ENCODE peak calls at places on chromosomes 13 and 19, in nine cellular contexts. One of them, this sample, is unnamed.
A peak's percentile ranks its signal among the peaks of the same experiment; 100 is the strongest.

GRCh38 chr13:30410705-30411125 is 11.6 kb upstream of the UBE2L5 start:
- DNase-seq in fibroblast of lung: no peak
- DNase-seq in heart right ventricle: no peak
- DNase-seq in colonic mucosa: no peak
- DNase-seq in uterus: no peak
- DNase-seq in body of pancreas: no peak
- DNase-seq in hepatocyte: no peak
- DNase-seq in esophagus squamous epithelium: no peak
- DNase-seq in prostate gland: no peak
- DNase-seq in this sample: no peak

GRCh38 chr13:87788363-87788762 is 117.2 kb downstream of the SLITRK5 start:
- DNase-seq in fibroblast of lung: no peak
- DNase-seq in heart right ventricle: no peak
- DNase-seq in colonic mucosa: no peak
- DNase-seq in uterus: no peak
- DNase-seq in body of pancreas: no peak
- DNase-seq in hepatocyte: no peak
- DNase-seq in esophagus squamous epithelium: no peak
- DNase-seq in prostate gland: no peak
- DNase-seq in this sample: no peak

GRCh38 chr13:27505792-27506191 is 55.4 kb upstream of the MTIF3 start:
- DNase-seq in fibroblast of lung: no peak
- DNase-seq in heart right ventricle: no peak
- DNase-seq in colonic mucosa: no peak
- DNase-seq in uterus: no peak
- DNase-seq in body of pancreas: no peak
- DNase-seq in hepatocyte: no peak
- DNase-seq in esophagus squamous epithelium: no peak
- DNase-seq in prostate gland: no peak
- DNase-seq in this sample: no peak

GRCh38 chr13:26923824-26924605 is 163.4 kb upstream of the GPR12 start:
- DNase-seq in fibroblast of lung: peak; percentile 83
- DNase-seq in heart right ventricle: no peak
- DNase-seq in colonic mucosa: no peak
- DNase-seq in uterus: no peak
- DNase-seq in body of pancreas: peak; percentile 9
- DNase-seq in hepatocyte: peak; percentile 30
- DNase-seq in esophagus squamous epithelium: no peak
- DNase-seq in prostate gland: no peak
- DNase-seq in this sample: no peak

GRCh38 chr13:48156466-48156865 is 61.6 kb upstream of the MED4 start:
- DNase-seq in fibroblast of lung: no peak
- DNase-seq in heart right ventricle: no peak
- DNase-seq in colonic mucosa: peak; percentile 42
- DNase-seq in uterus: no peak
- DNase-seq in body of pancreas: peak; percentile 18
- DNase-seq in hepatocyte: no peak
- DNase-seq in esophagus squamous epithelium: no peak
- DNase-seq in prostate gland: no peak
- DNase-seq in this sample: no peak

GRCh38 chr19:10270616-10271394 is at the start of gene ICAM1:
- DNase-seq in fibroblast of lung: peak; percentile 45
- DNase-seq in heart right ventricle: peak; percentile 83
- DNase-seq in colonic mucosa: peak; percentile 77
- DNase-seq in uterus: peak; percentile 77
- DNase-seq in body of pancreas: peak; percentile 83
- DNase-seq in hepatocyte: peak; percentile 84
- DNase-seq in esophagus squamous epithelium: no peak
- DNase-seq in prostate gland: peak; percentile 54
- DNase-seq in this sample: peak; percentile 43

GRCh38 chr13:39273953-39274352 is 235.7 kb downstream of the NHLRC3 start:
- DNase-seq in fibroblast of lung: peak; percentile 20
- DNase-seq in heart right ventricle: no peak
- DNase-seq in colonic mucosa: peak; percentile 27
- DNase-seq in uterus: no peak
- DNase-seq in body of pancreas: peak; percentile 22
- DNase-seq in hepatocyte: peak; percentile 42
- DNase-seq in esophagus squamous epithelium: no peak
- DNase-seq in prostate gland: no peak
- DNase-seq in this sample: peak; percentile 20

GRCh38 chr19:53355739-53356138 is 9.8 kb upstream of the ZNF525 start:
- DNase-seq in fibroblast of lung: no peak
- DNase-seq in heart right ventricle: no peak
- DNase-seq in colonic mucosa: no peak
- DNase-seq in uterus: no peak
- DNase-seq in body of pancreas: no peak
- DNase-seq in hepatocyte: no peak
- DNase-seq in esophagus squamous epithelium: no peak
- DNase-seq in prostate gland: no peak
- DNase-seq in this sample: no peak

GRCh38 chr13:83876546-83876945 is 5.7 kb downstream of the SLITRK1 start:
- DNase-seq in fibroblast of lung: no peak
- DNase-seq in heart right ventricle: no peak
- DNase-seq in colonic mucosa: no peak
- DNase-seq in uterus: no peak
- DNase-seq in body of pancreas: no peak
- DNase-seq in hepatocyte: no peak
- DNase-seq in esophagus squamous epithelium: no peak
- DNase-seq in prostate gland: no peak
- DNase-seq in this sample: no peak

GRCh38 chr13:23325191-23325590 is 108.3 kb downstream of the SACS start:
- DNase-seq in fibroblast of lung: no peak
- DNase-seq in heart right ventricle: no peak
- DNase-seq in colonic mucosa: no peak
- DNase-seq in uterus: no peak
- DNase-seq in body of pancreas: no peak
- DNase-seq in hepatocyte: no peak
- DNase-seq in esophagus squamous epithelium: no peak
- DNase-seq in prostate gland: no peak
- DNase-seq in this sample: no peak

GRCh38 chr19:48085904-48086864 is 24.4 kb downstream of the PLA2G4C start:
- DNase-seq in fibroblast of lung: no peak
- DNase-seq in heart right ventricle: no peak
- DNase-seq in colonic mucosa: no peak
- DNase-seq in uterus: no peak
- DNase-seq in body of pancreas: no peak
- DNase-seq in hepatocyte: no peak
- DNase-seq in esophagus squamous epithelium: no peak
- DNase-seq in prostate gland: no peak
- DNase-seq in this sample: peak; percentile 58

GRCh38 chr13:45162194-45162593 is 38.7 kb downstream of the KCTD4 start:
- DNase-seq in fibroblast of lung: peak; percentile 49
- DNase-seq in heart right ventricle: no peak
- DNase-seq in colonic mucosa: no peak
- DNase-seq in uterus: no peak
- DNase-seq in body of pancreas: no peak
- DNase-seq in hepatocyte: peak; percentile 13
- DNase-seq in esophagus squamous epithelium: no peak
- DNase-seq in prostate gland: no peak
- DNase-seq in this sample: no peak

GRCh38 chr19:10152100-10152499 is 32.4 kb upstream of the EIF3G start:
- DNase-seq in fibroblast of lung: no peak
- DNase-seq in heart right ventricle: no peak
- DNase-seq in colonic mucosa: no peak
- DNase-seq in uterus: no peak
- DNase-seq in body of pancreas: no peak
- DNase-seq in hepatocyte: no peak
- DNase-seq in esophagus squamous epithelium: no peak
- DNase-seq in prostate gland: no peak
- DNase-seq in this sample: no peak

GRCh38 chr13:61275740-61276139 is 139.9 kb downstream of the PCDH20 start:
- DNase-seq in fibroblast of lung: no peak
- DNase-seq in heart right ventricle: no peak
- DNase-seq in colonic mucosa: no peak
- DNase-seq in uterus: no peak
- DNase-seq in body of pancreas: no peak
- DNase-seq in hepatocyte: no peak
- DNase-seq in esophagus squamous epithelium: no peak
- DNase-seq in prostate gland: no peak
- DNase-seq in this sample: no peak

GRCh38 chr19:19081642-19082151 is 17.9 kb downstream of the SLC25A42 start:
- DNase-seq in fibroblast of lung: peak; percentile 39
- DNase-seq in heart right ventricle: peak; percentile 68
- DNase-seq in colonic mucosa: no peak
- DNase-seq in uterus: peak; percentile 46
- DNase-seq in body of pancreas: no peak
- DNase-seq in hepatocyte: no peak
- DNase-seq in esophagus squamous epithelium: no peak
- DNase-seq in prostate gland: no peak
- DNase-seq in this sample: no peak

GRCh38 chr13:24074687-24075086 is 85.8 kb upstream of the SPATA13 start:
- DNase-seq in fibroblast of lung: no peak
- DNase-seq in heart right ventricle: no peak
- DNase-seq in colonic mucosa: peak; percentile 57
- DNase-seq in uterus: no peak
- DNase-seq in body of pancreas: peak; percentile 61
- DNase-seq in hepatocyte: no peak
- DNase-seq in esophagus squamous epithelium: no peak
- DNase-seq in prostate gland: peak; percentile 38
- DNase-seq in this sample: no peak

GRCh38 chr13:97726664-97727235 is 226.7 kb upstream of the IPO5 start:
- DNase-seq in fibroblast of lung: peak; percentile 68
- DNase-seq in heart right ventricle: no peak
- DNase-seq in colonic mucosa: no peak
- DNase-seq in uterus: no peak
- DNase-seq in body of pancreas: peak; percentile 17
- DNase-seq in hepatocyte: no peak
- DNase-seq in esophagus squamous epithelium: no peak
- DNase-seq in prostate gland: no peak
- DNase-seq in this sample: no peak

GRCh38 chr13:92984151-92984550 is 242.5 kb upstream of the GPC6 start:
- DNase-seq in fibroblast of lung: no peak
- DNase-seq in heart right ventricle: no peak
- DNase-seq in colonic mucosa: no peak
- DNase-seq in uterus: no peak
- DNase-seq in body of pancreas: no peak
- DNase-seq in hepatocyte: no peak
- DNase-seq in esophagus squamous epithelium: no peak
- DNase-seq in prostate gland: no peak
- DNase-seq in this sample: no peak

GRCh38 chr19:45161715-45162463 is 1.1 kb upstream of the NKPD1 start:
- DNase-seq in fibroblast of lung: peak; percentile 31
- DNase-seq in heart right ventricle: no peak
- DNase-seq in colonic mucosa: no peak
- DNase-seq in uterus: no peak
- DNase-seq in body of pancreas: no peak
- DNase-seq in hepatocyte: peak; percentile 61
- DNase-seq in esophagus squamous epithelium: no peak
- DNase-seq in prostate gland: no peak
- DNase-seq in this sample: peak; percentile 75

GRCh38 chr19:17281391-17282304 is at the start of gene ANKLE1:
- DNase-seq in fibroblast of lung: no peak
- DNase-seq in heart right ventricle: peak; percentile 29
- DNase-seq in colonic mucosa: no peak
- DNase-seq in uterus: no peak
- DNase-seq in body of pancreas: no peak
- DNase-seq in hepatocyte: no peak
- DNase-seq in esophagus squamous epithelium: no peak
- DNase-seq in prostate gland: no peak
- DNase-seq in this sample: no peak

GRCh38 chr19:6519289-6519688 is 11.5 kb upstream of the TNFSF9 start:
- DNase-seq in fibroblast of lung: peak; percentile 74
- DNase-seq in heart right ventricle: no peak
- DNase-seq in colonic mucosa: no peak
- DNase-seq in uterus: no peak
- DNase-seq in body of pancreas: no peak
- DNase-seq in hepatocyte: no peak
- DNase-seq in esophagus squamous epithelium: no peak
- DNase-seq in prostate gland: no peak
- DNase-seq in this sample: no peak

GRCh38 chr19:30014770-30015169 is 72.7 kb downstream of the URI1 start:
- DNase-seq in fibroblast of lung: no peak
- DNase-seq in heart right ventricle: no peak
- DNase-seq in colonic mucosa: no peak
- DNase-seq in uterus: no peak
- DNase-seq in body of pancreas: no peak
- DNase-seq in hepatocyte: no peak
- DNase-seq in esophagus squamous epithelium: no peak
- DNase-seq in prostate gland: no peak
- DNase-seq in this sample: no peak

GRCh38 chr13:108702171-108702570 is 72.8 kb downstream of the MYO16 start:
- DNase-seq in fibroblast of lung: no peak
- DNase-seq in heart right ventricle: no peak
- DNase-seq in colonic mucosa: no peak
- DNase-seq in uterus: no peak
- DNase-seq in body of pancreas: no peak
- DNase-seq in hepatocyte: no peak
- DNase-seq in esophagus squamous epithelium: no peak
- DNase-seq in prostate gland: no peak
- DNase-seq in this sample: no peak
- H3K9me3 ChIP-seq in fibroblast of lung: no peaks in the 10 kb centered on the region
- H3K9me3 ChIP-seq in heart right ventricle: peaks cover 30% of the 10 kb centered on the region
- H3K9me3 ChIP-seq in colonic mucosa: no peaks in the 10 kb centered on the region
- H3K9me3 ChIP-seq in uterus: no peaks in the 10 kb centered on the region
- H3K9me3 ChIP-seq in body of pancreas: no peaks in the 10 kb centered on the region
- H3K9me3 ChIP-seq in hepatocyte: no peaks in the 10 kb centered on the region
- H3K9me3 ChIP-seq in esophagus squamous epithelium: no peaks in the 10 kb centered on the region
- H3K9me3 ChIP-seq in prostate gland: no peaks in the 10 kb centered on the region
- H3K9me3 ChIP-seq in this sample: no peaks in the 10 kb centered on the region

DNA sequence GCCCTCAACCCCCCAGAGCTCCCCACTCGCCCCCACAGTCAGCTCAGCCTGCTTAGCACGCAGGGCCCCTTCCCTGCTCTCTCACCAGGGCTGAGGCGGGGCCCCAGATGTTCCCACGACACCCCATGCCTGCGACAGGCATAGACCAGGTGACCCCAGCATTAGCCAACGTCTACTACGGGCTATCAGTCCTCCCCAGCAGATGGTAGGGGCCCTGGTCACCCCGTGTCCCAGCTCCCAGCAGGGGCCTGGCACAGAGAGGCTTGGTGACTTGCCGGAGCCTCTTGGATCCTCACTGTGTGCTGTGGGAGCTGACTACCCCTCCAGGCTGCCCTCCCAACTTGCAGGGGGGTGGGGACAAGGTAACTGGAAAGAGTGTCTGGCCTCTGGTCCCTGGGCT is 80.6 kb downstream of the KDM4B start:
- DNase-seq in fibroblast of lung: no peak
- DNase-seq in heart right ventricle: no peak
- DNase-seq in colonic mucosa: no peak
- DNase-seq in uterus: no peak
- DNase-seq in body of pancreas: no peak
- DNase-seq in hepatocyte: no peak
- DNase-seq in esophagus squamous epithelium: no peak
- DNase-seq in prostate gland: no peak
- DNase-seq in this sample: no peak
- H3K27ac ChIP-seq in fibroblast of lung: no peak overlapping the region
- H3K27ac ChIP-seq in heart right ventricle: no peak overlapping the region
- H3K27ac ChIP-seq in colonic mucosa: no peak overlapping the region
- H3K27ac ChIP-seq in uterus: no peak overlapping the region
- H3K27ac ChIP-seq in body of pancreas: no peak overlapping the region
- H3K27ac ChIP-seq in hepatocyte: no peak overlapping the region
- H3K27ac ChIP-seq in esophagus squamous epithelium: peak overlapping the region; percentile 76
- H3K27ac ChIP-seq in prostate gland: no peak overlapping the region
- H3K27ac ChIP-seq in this sample: no peak overlapping the region

GRCh38 chr13:25645681-25646080 is 273.9 kb downstream of the ATP8A2 start:
- DNase-seq in fibroblast of lung: no peak
- DNase-seq in heart right ventricle: no peak
- DNase-seq in colonic mucosa: no peak
- DNase-seq in uterus: no peak
- DNase-seq in body of pancreas: no peak
- DNase-seq in hepatocyte: no peak
- DNase-seq in esophagus squamous epithelium: no peak
- DNase-seq in prostate gland: no peak
- DNase-seq in this sample: no peak
- H3K9me3 ChIP-seq in fibroblast of lung: no peaks in the 10 kb centered on the region
- H3K9me3 ChIP-seq in heart right ventricle: peaks cover 39% of the 10 kb centered on the region
- H3K9me3 ChIP-seq in colonic mucosa: no peaks in the 10 kb centered on the region
- H3K9me3 ChIP-seq in uterus: no peaks in the 10 kb centered on the region
- H3K9me3 ChIP-seq in body of pancreas: no peaks in the 10 kb centered on the region
- H3K9me3 ChIP-seq in hepatocyte: no peaks in the 10 kb centered on the region
- H3K9me3 ChIP-seq in esophagus squamous epithelium: no peaks in the 10 kb centered on the region
- H3K9me3 ChIP-seq in prostate gland: no peaks in the 10 kb centered on the region
- H3K9me3 ChIP-seq in this sample: no peaks in the 10 kb centered on the region

GRCh38 chr19:1361601-1362384 is 21.9 kb upstream of the NDUFS7 start:
- DNase-seq in fibroblast of lung: peak; percentile 80
- DNase-seq in heart right ventricle: no peak
- DNase-seq in colonic mucosa: no peak
- DNase-seq in uterus: no peak
- DNase-seq in body of pancreas: no peak
- DNase-seq in hepatocyte: no peak
- DNase-seq in esophagus squamous epithelium: no peak
- DNase-seq in prostate gland: no peak
- DNase-seq in this sample: no peak
- H3K27ac ChIP-seq in fibroblast of lung: peak overlapping the region; percentile 77
- H3K27ac ChIP-seq in heart right ventricle: peak overlapping the region; percentile 57
- H3K27ac ChIP-seq in colonic mucosa: peak overlapping the region; percentile 58
- H3K27ac ChIP-seq in uterus: peak overlapping the region; percentile 71
- H3K27ac ChIP-seq in body of pancreas: peak overlapping the region; percentile 50
- H3K27ac ChIP-seq in hepatocyte: peak overlapping the region; percentile 11
- H3K27ac ChIP-seq in esophagus squamous epithelium: peak overlapping the region; percentile 57
- H3K27ac ChIP-seq in prostate gland: peak overlapping the region; percentile 33
- H3K27ac ChIP-seq in this sample: no peak overlapping the region